ENCODE peak calls at places on chromosomes 1 and 21, in nine cellular contexts. K is endothelial cell of umbilical vein, O is IMR-90, U is right lobe of liver, S is heart left ventricle, V is ovary, A is body of pancreas, Z is Peyer's patch, P is spleen. G is an unnamed sample. For H3K27me3 and H3K4me1, the result is how much of the 10 kb centered on the place peaks cover.

GRCh38 chr1:224407546-224408293 is 26.9 kb downstream of the WDR26 start:
- DNase-seq in K (no peak), O (no peak), U (no peak), S (no peak), V (no peak), A (no peak), Z (no peak), P (no peak), G (no peak)

GRCh38 chr1:115476616-115477015 is 138.6 kb upstream of the NGF start:
- DNase-seq in K (no peak), O (no peak), U (no peak), S (no peak), V (no peak), A (no peak), Z (no peak), P (no peak), G (no peak)

GRCh38 chr1:228913649-228914048 is 178.4 kb downstream of the RHOU start:
- DNase-seq in K (no peak), O (no peak), U (no peak), S (no peak), V (no peak), A (no peak), Z (no peak), P (peak), G (no peak)

GRCh38 chr1:80542231-80542630 is 1258.5 kb upstream of the ADGRL2 start:
- DNase-seq in K (no peak), O (peak), U (no peak), S (no peak), V (no peak), A (no peak), Z (no peak), P (no peak), G (no peak)

GRCh38 chr1:119298687-119299086 is 69.9 kb upstream of the HAO2 start:
- DNase-seq in K (no peak), O (peak), U (no peak), S (no peak), V (no peak), A (no peak), Z (no peak), P (no peak), G (no peak)

GRCh38 chr1:230760360-230760827 is 13.2 kb downstream of the CAPN9 start:
- DNase-seq in K (no peak), O (no peak), U (no peak), S (no peak), V (no peak), A (no peak), Z (no peak), P (no peak), G (no peak)

GRCh38 chr1:90911353-90911752 is 110.5 kb downstream of the ZNF644 start:
- DNase-seq in K (no peak), O (no peak), U (no peak), S (no peak), V (no peak), A (no peak), Z (no peak), P (no peak), G (no peak)

GRCh38 chr21:35323947-35324346 is 274.8 kb upstream of the RUNX1 start:
- DNase-seq in K (no peak), O (no peak), U (no peak), S (no peak), V (peak), A (peak), Z (no peak), P (no peak), G (peak)

GRCh38 chr1:200888349-200888838 is 6.3 kb upstream of the INAVA start:
- DNase-seq in K (no peak), O (no peak), U (no peak), S (no peak), V (no peak), A (no peak), Z (peak), P (peak), G (no peak)

GRCh38 chr1:247332901-247333361 is 1.3 kb upstream of the ZNF496 start:
- DNase-seq in K (peak), O (peak), U (no peak), S (peak), V (no peak), A (peak), Z (no peak), P (peak), G (peak)

GRCh38 chr1:216726435-216726834 is 3.2 kb upstream of the ESRRG start:
- DNase-seq in K (no peak), O (no peak), U (no peak), S (no peak), V (no peak), A (no peak), Z (no peak), P (no peak), G (no peak)

GRCh38 chr1:161440312-161440894 is 64.9 kb upstream of the FCGR2A start:
- DNase-seq in K (peak), O (peak), U (peak), S (peak), V (peak), A (peak), Z (peak), P (peak), G (peak)
- TF ChIP-seq POLR2A in K (no peak), O (no peak), U (no peak), S (no peak), V (no peak), A (no peak), Z (no peak), P (no peak), G (no peak)

DNA sequence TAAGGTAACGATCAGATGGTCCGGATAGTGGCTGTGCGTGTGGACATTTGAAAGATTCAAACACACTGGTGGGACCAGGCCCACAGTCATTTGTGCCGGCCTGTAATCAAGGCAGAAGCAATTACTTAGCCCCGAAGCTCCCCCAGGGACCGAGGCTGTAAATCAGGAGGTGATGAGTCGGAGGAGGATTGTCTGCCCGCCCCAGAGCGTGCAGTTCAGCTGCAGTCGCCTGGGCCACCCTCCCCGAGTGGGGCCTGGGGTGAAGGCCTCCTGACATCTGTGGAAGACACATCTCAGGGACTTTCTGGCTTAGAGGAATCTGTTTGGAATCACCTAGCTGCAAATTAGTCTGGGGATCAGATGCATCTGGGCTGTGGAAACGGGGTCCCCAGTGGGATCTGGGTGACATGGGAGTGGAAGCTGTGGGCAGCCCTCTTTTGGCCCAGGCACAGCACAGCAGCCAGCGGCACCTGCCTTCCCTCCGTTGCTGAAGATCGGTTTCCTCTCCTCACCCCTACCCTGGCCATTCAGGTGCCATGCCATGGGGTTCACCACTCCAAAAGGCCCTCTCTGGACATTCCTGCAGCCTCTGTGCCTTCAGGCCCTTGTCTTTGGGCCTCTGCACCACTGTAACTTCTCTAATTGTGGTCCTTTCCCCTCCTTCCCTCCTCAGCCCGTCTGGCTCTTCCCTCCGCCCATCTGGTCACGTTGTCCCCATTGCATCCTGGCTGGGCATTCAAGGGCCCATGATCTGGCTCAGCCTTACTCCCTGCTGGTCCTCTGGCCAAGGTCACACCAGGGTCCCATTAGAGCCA is 25.7 kb downstream of the LHX4 start:
- DNase-seq in K (no peak), O (no peak), U (no peak), S (no peak), V (no peak), A (no peak), Z (no peak), P (peak), G (no peak)
- H3K27me3 ChIP-seq in K (under half), O (under half), U (under half), S (half or more), V (under half), A (under half), Z (under half), P (half or more), G (under half)

GRCh38 chr21:33299181-33299752 is 25.5 kb upstream of the IFNAR1 start:
- DNase-seq in K (no peak), O (no peak), U (no peak), S (no peak), V (no peak), A (no peak), Z (no peak), P (no peak), G (no peak)
- H3K4me1 ChIP-seq in K (under half), O (under half), U (under half), S (under half), V (under half), A (under half), Z (under half), P (under half), G (under half)

DNA sequence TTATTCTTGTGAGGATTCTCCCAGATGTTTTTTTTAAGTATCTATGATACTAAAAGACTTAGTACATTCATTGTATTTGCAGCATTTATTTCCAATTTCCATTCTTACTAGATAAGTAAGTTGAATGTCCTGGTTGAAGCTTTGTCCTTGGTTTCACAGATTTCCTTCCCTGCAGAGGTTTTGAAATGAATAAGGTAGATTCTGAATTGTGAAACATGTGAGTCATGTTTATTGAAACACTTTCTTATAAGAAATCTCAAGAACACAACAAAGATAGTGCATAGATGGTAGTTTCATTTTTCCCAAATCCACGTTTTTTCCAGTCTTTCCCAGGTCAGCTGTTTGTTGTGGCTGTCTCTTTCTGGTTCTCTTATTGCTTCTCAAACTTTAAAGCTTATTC is 24.8 kb downstream of the GABPA start:
- DNase-seq in K (no peak), O (peak), U (no peak), S (no peak), V (no peak), A (no peak), Z (no peak), P (no peak), G (no peak)
- TF ChIP-seq POLR2A in K (no peak), O (no peak), U (no peak), S (no peak), V (no peak), A (no peak), Z (no peak), P (no peak), G (no peak)

GRCh38 chr1:221688488-221688843 is 53.4 kb downstream of the DUSP10 start:
- DNase-seq in K (no peak), O (no peak), U (no peak), S (no peak), V (no peak), A (no peak), Z (no peak), P (no peak), G (no peak)

GRCh38 chr1:221683681-221684080 is 58.2 kb downstream of the DUSP10 start:
- DNase-seq in K (no peak), O (no peak), U (no peak), S (no peak), V (no peak), A (no peak), Z (no peak), P (no peak), G (no peak)

GRCh38 chr1:221689138-221689537 is 52.8 kb downstream of the DUSP10 start:
- DNase-seq in K (no peak), O (no peak), U (no peak), S (no peak), V (no peak), A (no peak), Z (no peak), P (no peak), G (no peak)

GRCh38 chr1:221691320-221691719 is 50.6 kb downstream of the DUSP10 start:
- DNase-seq in K (no peak), O (no peak), U (no peak), S (no peak), V (no peak), A (no peak), Z (no peak), P (no peak), G (no peak)

DNA sequence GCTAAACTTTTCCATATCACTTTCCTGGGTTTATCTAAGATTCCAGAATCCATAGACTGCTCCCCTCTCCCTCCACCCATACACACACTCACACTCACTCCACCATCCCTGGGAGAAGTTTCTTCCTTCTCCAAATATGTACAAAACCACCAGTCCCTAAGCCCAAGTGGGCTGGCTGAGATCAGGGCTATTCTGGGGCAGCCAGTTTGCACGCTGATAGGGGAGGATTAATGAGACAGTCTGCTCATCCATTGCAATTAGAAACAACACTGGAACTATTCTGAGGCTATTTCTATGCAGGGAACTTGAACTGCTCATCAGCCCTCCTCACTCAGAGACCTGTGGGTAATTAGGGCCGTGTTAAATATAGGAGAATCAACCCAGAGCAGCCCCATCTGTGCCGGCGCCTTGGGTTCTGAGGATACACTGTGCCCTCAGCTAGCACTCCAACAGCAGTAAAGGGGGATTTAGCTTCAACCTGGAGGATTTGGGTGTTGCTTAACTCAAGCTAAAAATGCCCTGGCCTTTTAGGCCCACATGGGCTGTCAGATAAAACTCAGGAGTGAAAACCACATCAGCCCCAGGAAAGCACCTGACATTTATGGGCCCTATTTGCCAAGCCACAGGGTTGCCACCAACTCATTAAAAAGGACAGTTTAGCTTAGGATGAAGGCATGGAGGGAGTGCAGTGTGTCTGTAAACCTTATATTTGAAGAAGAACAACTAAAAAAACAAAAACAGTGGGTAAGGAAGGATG is 54.0 kb downstream of the DUSP10 start:
- DNase-seq in K (no peak), O (no peak), U (no peak), S (no peak), V (no peak), A (no peak), Z (no peak), P (no peak), G (no peak)
- H3K27me3 ChIP-seq in K (under half), O (under half), U (under half), S (under half), V (under half), A (under half), Z (under half), P (under half), G (under half)

GRCh38 chr21:38496224-38496623 is 2.1 kb downstream of the ERG start:
- DNase-seq in K (peak), O (no peak), U (no peak), S (no peak), V (no peak), A (no peak), Z (no peak), P (no peak), G (no peak)
- H3K4me1 ChIP-seq in K (half or more), O (under half), U (under half), S (under half), V (under half), A (under half), Z (under half), P (under half), G (under half)

DNA sequence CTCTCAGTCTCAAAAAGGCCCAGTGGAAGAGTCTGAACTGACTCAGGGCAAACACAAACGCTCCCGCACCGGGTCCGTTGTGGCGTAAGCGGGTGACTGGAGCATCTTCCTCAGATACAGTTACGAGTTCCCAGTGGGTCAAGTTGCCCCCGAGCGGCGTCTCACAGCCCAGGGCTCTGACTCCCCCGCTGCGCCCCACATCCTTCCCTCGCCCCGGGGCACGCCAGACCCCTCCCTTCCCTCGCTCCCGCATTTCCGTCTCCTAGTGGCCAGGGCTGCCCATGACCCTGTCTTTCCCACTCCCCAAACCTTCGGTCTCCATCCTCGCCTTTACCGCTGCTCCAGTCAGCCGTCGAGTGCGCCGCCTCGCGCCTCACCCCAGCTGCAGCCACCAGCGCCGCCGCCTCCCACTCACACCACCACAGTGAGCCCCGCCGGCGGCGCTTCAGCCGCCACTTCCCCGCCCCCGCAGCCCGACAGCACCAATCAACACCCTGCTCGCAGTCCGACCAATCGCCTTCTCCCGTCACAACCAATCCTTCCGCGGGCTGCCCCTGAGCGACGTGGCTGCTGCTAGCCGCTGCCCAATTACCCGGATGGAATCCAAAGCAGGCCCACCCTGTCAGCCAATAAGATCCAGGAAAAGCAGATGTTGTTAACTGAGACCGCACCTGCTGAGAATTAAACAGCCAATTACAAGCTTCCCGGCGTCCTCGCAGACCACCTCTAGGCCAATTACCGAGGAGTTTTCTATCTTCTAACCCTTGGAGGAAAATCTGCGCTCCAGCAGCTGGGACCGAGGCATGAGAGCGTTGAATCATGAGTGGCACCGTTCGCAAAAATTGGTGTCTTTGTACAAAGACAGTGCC is at the start of gene TDRKH:
- DNase-seq in K (peak), O (peak), U (peak), S (peak), V (peak), A (peak), Z (peak), P (peak), G (peak)
- TF ChIP-seq POLR2A in K (peak), O (no peak), U (peak), S (peak), V (peak), A (peak), Z (peak), P (no peak), G (peak)

DNA sequence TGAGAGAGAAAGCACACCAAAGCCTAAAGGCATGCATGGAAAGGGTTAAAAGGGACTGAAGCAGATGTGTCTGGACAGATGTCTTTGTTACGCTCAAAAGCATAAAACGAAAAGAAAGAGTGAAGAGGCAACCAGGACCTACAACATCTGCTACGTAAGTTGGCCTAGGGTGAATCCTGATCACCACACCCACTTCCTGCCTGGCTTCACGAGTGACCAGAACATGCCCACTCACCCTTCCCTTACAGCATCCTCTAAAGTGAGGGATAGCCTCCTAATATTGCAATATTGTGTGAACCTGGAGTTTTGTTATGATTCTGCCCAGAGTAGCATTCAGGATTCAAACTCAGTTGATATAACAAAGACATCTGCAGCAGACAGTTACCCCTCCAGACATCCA is 10.6 kb upstream of the OLIG2 start:
- DNase-seq in K (no peak), O (no peak), U (no peak), S (no peak), V (no peak), A (no peak), Z (no peak), P (no peak), G (no peak)
- H3K27me3 ChIP-seq in K (under half), O (under half), U (under half), S (half or more), V (under half), A (under half), Z (under half), P (half or more), G (under half)

GRCh38 chr1:93143136-93143535 is 37.1 kb downstream of the TMED5 start:
- DNase-seq in K (no peak), O (no peak), U (no peak), S (no peak), V (no peak), A (no peak), Z (no peak), P (no peak), G (no peak)
- H3K4me1 ChIP-seq in K (under half), O (under half), U (under half), S (under half), V (under half), A (under half), Z (under half), P (under half), G (under half)